ENCODE peak calls at places on chromosomes 5 and 9, in four cellular contexts. N is Peyer's patch, T is MCF 10A, B is lung. O is an unnamed sample.

GRCh38 chr9:129489838-129490582 is 130.9 kb downstream of the C9orf50 start:
- DNase-seq in T (no peak), N (no peak), B (no peak), O (no peak)

GRCh38 chr9:87389936-87390335 is 107.7 kb upstream of the DAPK1 start:
- DNase-seq in T (no peak), B (no peak), N (no peak), O (no peak)

GRCh38 chr9:94002316-94003140 is 47.4 kb upstream of the BARX1 start:
- DNase-seq in B (no peak), T (peak), N (no peak), O (peak)

GRCh38 chr9:127036437-127036836 is 86.0 kb downstream of the ANGPTL2 start:
- DNase-seq in N (no peak), T (no peak), B (no peak), O (no peak)

GRCh38 chr5:10607666-10608442 is 44.0 kb downstream of the ANKRD33B start:
- DNase-seq in T (peak), N (no peak), B (no peak), O (no peak)

GRCh38 chr5:179793470-179794139 is at the start of gene LTC4S:
- DNase-seq in B (peak), N (peak), T (no peak), O (no peak)

GRCh38 chr5:56253924-56254323 is 20.8 kb upstream of the ANKRD55 start:
- DNase-seq in T (no peak), N (no peak), B (no peak), O (no peak)

GRCh38 chr5:173396311-173396993 is 68.2 kb upstream of the STC2 start:
- DNase-seq in B (no peak), N (no peak), T (peak), O (peak)

GRCh38 chr5:35626108-35626507 is 8.4 kb downstream of the SPEF2 start:
- DNase-seq in N (no peak), B (no peak), T (no peak), O (no peak)

GRCh38 chr9:95494416-95495371 is 22.1 kb downstream of the PTCH1 start:
- DNase-seq in B (no peak), T (no peak), N (peak), O (no peak)

GRCh38 chr9:133609311-133610098 is at the start of gene FAM163B:
- DNase-seq in N (no peak), B (no peak), T (no peak), O (no peak)

GRCh38 chr5:82365744-82366228 is 87.6 kb upstream of the RPS23 start:
- DNase-seq in T (peak), N (no peak), B (no peak), O (peak)

GRCh38 chr9:124309665-124310064 is 51.9 kb downstream of the NEK6 start:
- DNase-seq in T (peak), B (peak), N (no peak), O (peak)

GRCh38 chr5:145203193-145203592 is 631.9 kb downstream of the PRELID2 start:
- DNase-seq in T (no peak), N (no peak), B (no peak), O (no peak)

GRCh38 chr9:94894111-94894699 is 167.7 kb downstream of the AOPEP start:
- DNase-seq in N (no peak), B (no peak), T (no peak), O (no peak)

GRCh38 chr5:59209758-59210359 is 627.0 kb downstream of the RAB3C start:
- DNase-seq in B (no peak), T (peak), N (no peak), O (no peak)

GRCh38 chr9:12702160-12702758 is 9.1 kb downstream of the TYRP1 start:
- DNase-seq in B (peak), T (peak), N (peak), O (peak)

GRCh38 chr5:9240431-9240830 is 305.4 kb downstream of the SEMA5A start:
- DNase-seq in T (no peak), B (no peak), N (no peak), O (no peak)

GRCh38 chr5:112918136-112918535 is 3.9 kb downstream of the REEP5 start:
- DNase-seq in B (no peak), T (no peak), N (no peak), O (no peak)

GRCh38 chr5:181241393-181241975 is 2.2 kb downstream of the RACK1 start:
- DNase-seq in T (peak), N (no peak), B (no peak), O (no peak)

GRCh38 chr5:181185560-181185959 is 19.4 kb downstream of the TRIM7 start:
- DNase-seq in T (no peak), N (no peak), B (no peak), O (no peak)

GRCh38 chr5:76724871-76725270 is 8.9 kb downstream of the F2R start:
- DNase-seq in T (peak), B (no peak), N (no peak), O (no peak)

GRCh38 chr5:39219433-39219832 is at the start of gene FYB1:
- DNase-seq in B (peak), N (no peak), T (peak), O (peak)

GRCh38 chr5:89105836-89106235 is 222.9 kb upstream of the MEF2C start:
- DNase-seq in N (no peak), T (no peak), B (no peak), O (no peak)

GRCh38 chr5:151101151-151101550 is 20.3 kb upstream of the TNIP1 start:
- DNase-seq in B (no peak), T (no peak), N (no peak), O (no peak)

GRCh38 chr9:16986441-16987387 is 116.2 kb upstream of the BNC2 start:
- DNase-seq in N (no peak), B (no peak), T (peak), O (no peak)

GRCh38 chr5:136062563-136063274 is 33.9 kb downstream of the TGFBI start:
- DNase-seq in B (no peak), T (peak), N (no peak), O (peak)

GRCh38 chr5:96120120-96120519 is 158.5 kb upstream of the ELL2 start:
- DNase-seq in N (no peak), T (no peak), B (no peak), O (no peak)

GRCh38 chr5:72377920-72378635 is 57.9 kb downstream of the PTCD2 start:
- DNase-seq in B (no peak), N (no peak), T (peak), O (no peak)

GRCh38 chr5:40676643-40677333 is 2.9 kb upstream of the PTGER4 start:
- DNase-seq in T (peak), B (no peak), N (no peak), O (peak)

GRCh38 chr5:172872997-172873491 is 39.0 kb downstream of the ERGIC1 start:
- DNase-seq in T (no peak), N (no peak), B (no peak), O (no peak)

GRCh38 chr5:119347996-119348395 is 7.8 kb upstream of the TNFAIP8 start:
- DNase-seq in B (no peak), N (no peak), T (no peak), O (no peak)

GRCh38 chr5:142748568-142749249 is 21.5 kb upstream of the ARHGAP26 start:
- DNase-seq in T (peak), B (no peak), N (peak), O (peak)

GRCh38 chr9:127555830-127556820 is 56.0 kb upstream of the STXBP1 start:
- DNase-seq in N (peak), B (peak), T (peak), O (peak)

GRCh38 chr5:171647900-171648253 is 137.7 kb upstream of the SMIM23 start:
- DNase-seq in T (no peak), N (no peak), B (no peak), O (no peak)

GRCh38 chr5:74122979-74123575 is 497.1 kb downstream of the ARHGEF28 start:
- DNase-seq in N (no peak), T (no peak), B (no peak), O (no peak)

GRCh38 chr5:140273401-140273877 is 29.5 kb downstream of the PFDN1 start:
- DNase-seq in B (peak), N (no peak), T (peak), O (no peak)

GRCh38 chr9:21559402-21560280 is 77.5 kb upstream of the IFNE start:
- DNase-seq in T (peak), N (peak), B (no peak), O (peak)

GRCh38 chr9:101465330-101465915 is 29.8 kb upstream of the ALDOB start:
- DNase-seq in T (peak), N (peak), B (peak), O (peak)
- TF ChIP-seq CTCF in T (peak), N (no peak), B (peak), O (no peak)

DNA sequence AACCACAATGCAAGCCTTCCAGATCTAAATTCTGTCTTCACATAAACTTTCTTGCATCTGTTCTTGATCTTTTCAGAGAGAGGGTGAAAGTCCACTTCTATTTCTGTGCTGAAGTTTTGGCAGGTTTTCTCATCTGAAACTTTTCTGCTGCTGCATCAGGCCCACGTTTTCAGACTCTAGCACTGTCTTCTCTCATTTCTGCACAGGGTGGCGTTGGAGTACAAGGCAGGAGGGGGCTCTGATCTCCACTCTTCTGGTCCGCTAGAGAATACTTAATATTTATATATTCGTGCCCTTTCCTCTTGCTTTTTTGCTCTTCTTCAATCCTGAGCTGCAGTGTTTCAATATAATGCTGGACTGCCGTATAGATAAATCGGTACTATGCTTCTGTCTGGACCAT is 204.0 kb upstream of the PRDM9 start:
- DNase-seq in T (no peak), N (no peak), B (no peak), O (no peak)
- TF ChIP-seq CTCF in T (no peak), N (no peak), B (no peak), O (no peak)

DNA sequence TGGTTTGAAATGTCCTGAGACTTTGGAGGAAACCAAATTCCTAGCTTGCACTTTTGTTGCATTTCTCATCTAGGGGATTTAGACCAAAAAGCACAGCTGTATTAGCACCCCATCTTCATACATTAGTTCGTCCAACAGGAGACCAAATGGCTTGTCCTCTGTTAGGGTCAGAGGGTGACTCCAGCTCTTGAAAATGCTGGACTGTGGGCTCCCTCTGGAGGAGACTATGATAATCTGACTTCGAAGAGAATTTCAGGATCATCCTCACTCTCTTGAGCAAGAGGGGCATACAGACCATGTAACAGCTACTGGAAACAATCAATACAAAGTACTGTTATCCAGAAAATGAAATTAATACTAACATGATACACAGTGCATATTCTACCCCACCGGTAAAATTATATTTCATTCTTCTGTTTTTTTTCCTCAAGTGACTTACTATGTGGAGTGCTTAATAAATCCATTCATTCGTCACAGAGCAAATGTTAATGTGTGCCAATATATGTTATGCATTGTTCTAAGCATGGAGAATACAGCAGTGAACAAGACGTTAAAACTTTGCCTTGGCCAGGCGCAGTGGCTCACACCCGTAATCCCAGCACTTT is 63.7 kb upstream of the PPP2CA start:
- DNase-seq in N (no peak), B (peak), T (peak), O (peak)
- TF ChIP-seq CTCF in N (peak), B (peak), T (peak), O (peak)

DNA sequence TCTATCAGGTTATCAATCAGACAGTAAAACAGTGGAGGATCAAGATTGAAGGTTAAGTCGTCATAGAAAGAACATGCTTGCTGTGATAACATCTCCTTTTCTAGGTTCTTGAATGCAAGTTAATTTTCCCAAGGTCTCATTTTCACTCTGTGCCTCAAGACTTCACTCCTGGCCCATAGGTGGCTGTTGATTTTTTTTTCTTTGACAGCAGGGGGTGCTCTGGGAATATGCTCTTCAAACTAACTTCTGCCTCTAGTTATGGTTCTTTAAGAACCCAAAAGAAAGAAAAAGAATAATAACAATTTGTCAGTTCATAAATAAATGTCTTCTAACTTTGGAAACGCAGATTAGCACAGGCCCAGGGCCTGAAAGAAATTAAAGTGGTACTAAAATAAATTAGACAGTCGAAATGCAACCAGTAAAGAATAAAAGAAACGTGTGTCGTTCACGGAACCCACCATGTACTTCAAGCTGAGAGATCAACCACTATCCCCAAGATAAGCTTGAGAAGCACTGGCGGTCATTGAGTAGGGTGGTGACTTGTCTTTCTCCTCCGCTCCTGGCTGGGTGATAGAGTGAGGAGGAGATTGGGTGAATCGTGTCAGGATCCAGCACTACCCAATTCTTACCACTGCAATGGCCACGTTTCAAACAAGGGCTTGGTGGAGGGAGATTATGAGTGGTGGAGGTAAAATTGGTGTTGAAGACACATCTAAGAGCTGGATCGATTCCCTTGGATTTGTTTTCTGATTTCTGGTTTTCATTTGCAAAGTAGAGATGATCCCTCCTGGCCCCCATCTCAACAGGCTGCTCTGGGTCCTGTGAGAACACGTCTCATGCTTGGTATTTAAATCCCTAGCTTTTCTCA is 93.4 kb upstream of the IRX4 start:
- DNase-seq in T (peak), N (no peak), B (no peak), O (no peak)
- TF ChIP-seq CTCF in T (peak), N (no peak), B (no peak), O (no peak)

GRCh38 chr5:168204165-168204564 is 87.3 kb upstream of the WWC1 start:
- DNase-seq in B (no peak), T (no peak), N (no peak), O (no peak)

GRCh38 chr5:168209561-168209960 is 81.9 kb upstream of the WWC1 start:
- DNase-seq in N (no peak), T (no peak), B (no peak), O (no peak)

GRCh38 chr5:168209987-168210386 is 81.5 kb upstream of the WWC1 start:
- DNase-seq in B (no peak), T (no peak), N (no peak), O (no peak)

GRCh38 chr5:168211245-168211644 is 80.2 kb upstream of the WWC1 start:
- DNase-seq in N (no peak), T (no peak), B (no peak), O (no peak)

GRCh38 chr5:168207450-168208029 is 83.9 kb upstream of the WWC1 start:
- DNase-seq in T (no peak), N (no peak), B (no peak), O (no peak)
- TF ChIP-seq CTCF in T (no peak), N (no peak), B (no peak), O (no peak)

GRCh38 chr5:154428208-154428607 is 17.6 kb upstream of the SAP30L start:
- DNase-seq in N (no peak), T (no peak), B (no peak), O (no peak)
- TF ChIP-seq CTCF in N (no peak), T (no peak), B (no peak), O (no peak)

GRCh38 chr5:128259530-128260145 is 176.1 kb downstream of the SLC12A2 start:
- DNase-seq in T (no peak), B (no peak), N (no peak), O (no peak)

GRCh38 chr5:128263357-128263756 is 179.8 kb downstream of the SLC12A2 start:
- DNase-seq in N (no peak), T (no peak), B (no peak), O (no peak)

DNA sequence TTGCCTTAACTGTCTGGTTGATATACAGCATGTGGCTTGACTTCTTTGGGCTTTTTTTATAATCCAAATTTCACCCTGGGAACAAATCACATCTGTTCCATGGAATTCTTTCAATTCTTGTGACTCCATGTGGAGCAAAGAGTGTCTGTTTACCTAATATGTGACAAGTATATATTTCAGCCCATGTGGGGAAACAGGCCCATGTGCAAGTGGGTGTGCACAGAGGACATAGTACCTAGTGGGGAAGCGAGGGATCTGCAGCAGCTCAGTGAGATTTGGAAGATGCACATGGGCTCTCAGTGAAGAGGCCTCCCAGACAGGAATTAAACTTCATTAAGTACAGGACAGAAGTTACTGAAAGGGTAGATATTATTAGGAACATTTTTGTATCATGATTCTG is 181.0 kb downstream of the SLC12A2 start:
- DNase-seq in N (no peak), B (no peak), T (no peak), O (no peak)
- TF ChIP-seq CTCF in N (no peak), B (no peak), T (no peak), O (no peak)

GRCh38 chr5:152532714-152533113 is 127.6 kb upstream of the NMUR2 start:
- DNase-seq in B (no peak), N (no peak), T (peak), O (peak)
- TF ChIP-seq CTCF in B (peak), N (no peak), T (peak), O (peak)

GRCh38 chr9:98190757-98191105 is 1.7 kb downstream of the CORO2A start:
- DNase-seq in B (no peak), T (no peak), N (no peak), O (no peak)

GRCh38 chr9:98191615-98192502 is 578 bp downstream of the CORO2A start:
- DNase-seq in T (peak), B (peak), N (peak), O (peak)

GRCh38 chr9:98191210-98191609 is 1.2 kb downstream of the CORO2A start:
- DNase-seq in N (no peak), B (no peak), T (no peak), O (no peak)

GRCh38 chr9:98193336-98193944 is 1.0 kb upstream of the CORO2A start:
- DNase-seq in T (no peak), B (no peak), N (no peak), O (no peak)

DNA sequence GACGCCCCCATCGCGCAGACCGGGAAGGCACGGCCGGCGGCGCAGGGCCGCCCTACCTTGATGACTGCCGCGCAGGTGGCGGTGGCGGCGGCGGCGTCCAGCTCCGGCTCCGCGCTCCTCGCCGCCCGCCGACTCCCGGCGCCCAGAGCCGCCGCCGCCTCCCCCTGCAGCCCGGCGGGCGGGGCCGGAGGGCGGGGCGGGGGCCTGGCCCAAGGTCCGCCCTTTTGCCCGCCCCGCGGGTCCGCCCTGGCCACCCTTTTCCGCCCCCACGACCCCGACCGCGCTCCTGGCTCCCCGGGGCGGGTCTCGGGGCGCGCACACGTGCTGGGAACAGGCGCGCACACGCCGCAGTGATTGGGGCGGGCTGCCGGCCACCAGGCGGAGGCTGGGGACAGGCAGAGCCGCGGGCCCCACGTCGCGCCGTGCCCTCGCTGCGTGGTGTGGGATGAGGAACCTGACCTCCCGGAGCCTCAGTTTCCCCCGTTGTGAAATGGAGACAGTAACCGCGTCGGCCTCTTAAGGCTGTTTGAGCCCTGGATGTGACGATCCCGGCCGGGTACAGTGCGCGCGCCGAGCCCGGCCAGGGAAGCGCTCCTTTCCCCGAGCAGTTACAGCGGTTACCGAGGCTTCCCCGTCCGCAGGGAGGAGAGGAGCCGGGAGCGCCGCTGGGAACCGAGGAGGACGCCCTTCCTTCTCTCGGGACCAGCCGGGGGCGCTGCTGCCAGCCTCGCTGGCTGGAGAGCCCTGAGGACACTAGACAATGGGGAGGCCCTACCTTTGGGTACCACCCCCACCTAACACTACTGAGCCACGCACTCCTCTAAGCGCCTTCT is at the start of gene CORO2A:
- DNase-seq in N (peak), B (peak), T (peak), O (peak)
- TF ChIP-seq CTCF in N (peak), B (peak), T (peak), O (peak)

O was measured in Calu3.